ENCODE peak calls at places on chromosomes 16 and 17, in four cellular contexts. One of them, this sample, is unnamed.

GRCh38 chr17:72806011-72806410 is 286.5 kb downstream of the SLC39A11 start:
- DNase-seq in HepG2: no peak
- DNase-seq in GM12878: no peak
- DNase-seq in WTC11: no peak
- DNase-seq in this sample: no peak

GRCh38 chr17:67156269-67157199 is 88.5 kb downstream of the HELZ start:
- DNase-seq in HepG2: no peak
- DNase-seq in GM12878: no peak
- DNase-seq in WTC11: no peak
- DNase-seq in this sample: no peak

GRCh38 chr16:1960665-1961630 is 1.6 kb downstream of the NDUFB10 start:
- DNase-seq in HepG2: peak; percentile 53
- DNase-seq in GM12878: no peak
- DNase-seq in WTC11: no peak
- DNase-seq in this sample: peak; percentile 75

GRCh38 chr17:17305282-17305801 is 2.2 kb downstream of the NT5M start:
- DNase-seq in HepG2: peak; percentile 33
- DNase-seq in GM12878: peak; percentile 50
- DNase-seq in WTC11: no peak
- DNase-seq in this sample: peak; percentile 38

GRCh38 chr16:12002447-12003006 is 26.0 kb downstream of the SNX29 start:
- DNase-seq in HepG2: no peak
- DNase-seq in GM12878: no peak
- DNase-seq in WTC11: no peak
- DNase-seq in this sample: no peak

GRCh38 chr16:87132361-87133014 is 184.7 kb downstream of the C16orf95 start:
- DNase-seq in HepG2: peak; percentile 73
- DNase-seq in GM12878: no peak
- DNase-seq in WTC11: no peak
- DNase-seq in this sample: no peak

GRCh38 chr16:4696905-4697866 is 3.8 kb downstream of the NUDT16L1 start:
- DNase-seq in HepG2: no peak
- DNase-seq in GM12878: no peak
- DNase-seq in WTC11: no peak
- DNase-seq in this sample: no peak

GRCh38 chr17:36941265-36942021 is 4.2 kb downstream of the LHX1 start:
- DNase-seq in HepG2: no peak
- DNase-seq in GM12878: no peak
- DNase-seq in WTC11: peak; percentile 33
- DNase-seq in this sample: no peak

GRCh38 chr16:4309833-4310266 is 6.0 kb upstream of the GLIS2 start:
- DNase-seq in HepG2: peak; percentile 67
- DNase-seq in GM12878: no peak
- DNase-seq in WTC11: peak; percentile 92
- DNase-seq in this sample: no peak

GRCh38 chr16:765971-766819 is 5.7 kb downstream of the MSLN start:
- DNase-seq in HepG2: no peak
- DNase-seq in GM12878: no peak
- DNase-seq in WTC11: no peak
- DNase-seq in this sample: no peak

GRCh38 chr17:1109606-1110523 is 69.9 kb downstream of the ABR start:
- DNase-seq in HepG2: peak; percentile 39
- DNase-seq in GM12878: no peak
- DNase-seq in WTC11: peak; percentile 65
- DNase-seq in this sample: no peak

GRCh38 chr17:65515959-65516948 is 45.2 kb downstream of the AXIN2 start:
- DNase-seq in HepG2: peak; percentile 99
- DNase-seq in GM12878: no peak
- DNase-seq in WTC11: no peak
- DNase-seq in this sample: no peak

GRCh38 chr17:29090746-29091395 is 47.9 kb downstream of the PIPOX start:
- DNase-seq in HepG2: no peak
- DNase-seq in GM12878: no peak
- DNase-seq in WTC11: no peak
- DNase-seq in this sample: no peak

GRCh38 chr17:75173526-75173925 is 9.2 kb downstream of the SUMO2 start:
- DNase-seq in HepG2: no peak
- DNase-seq in GM12878: no peak
- DNase-seq in WTC11: no peak
- DNase-seq in this sample: no peak

GRCh38 chr16:88600539-88600896 is 30.3 kb downstream of the ZC3H18 start:
- DNase-seq in HepG2: no peak
- DNase-seq in GM12878: no peak
- DNase-seq in WTC11: no peak
- DNase-seq in this sample: no peak

GRCh38 chr16:1032607-1033006 is 39.9 kb upstream of the SSTR5 start:
- DNase-seq in HepG2: no peak
- DNase-seq in GM12878: no peak
- DNase-seq in WTC11: no peak
- DNase-seq in this sample: no peak

GRCh38 chr17:3524024-3524423 is 33.6 kb downstream of the TRPV3 start:
- DNase-seq in HepG2: no peak
- DNase-seq in GM12878: no peak
- DNase-seq in WTC11: no peak
- DNase-seq in this sample: no peak

GRCh38 chr16:75238853-75239371 is 12.5 kb downstream of the BCAR1 start:
- DNase-seq in HepG2: peak; percentile 53
- DNase-seq in GM12878: no peak
- DNase-seq in WTC11: peak; percentile 10
- DNase-seq in this sample: no peak

GRCh38 chr17:39674702-39675389 is 6.6 kb downstream of the PNMT start:
- DNase-seq in HepG2: peak; percentile 81
- DNase-seq in GM12878: no peak
- DNase-seq in WTC11: no peak
- DNase-seq in this sample: peak; percentile 87

GRCh38 chr16:87635541-87636049 is 33.3 kb downstream of the JPH3 start:
- DNase-seq in HepG2: peak; percentile 47
- DNase-seq in GM12878: no peak
- DNase-seq in WTC11: peak; percentile 68
- DNase-seq in this sample: peak; percentile 63

GRCh38 chr16:84979516-84979915 is 31.8 kb downstream of the ZDHHC7 start:
- DNase-seq in HepG2: no peak
- DNase-seq in GM12878: no peak
- DNase-seq in WTC11: no peak
- DNase-seq in this sample: no peak

GRCh38 chr17:75836605-75837004 is 7.6 kb downstream of the UNC13D start:
- DNase-seq in HepG2: no peak
- DNase-seq in GM12878: no peak
- DNase-seq in WTC11: no peak
- DNase-seq in this sample: no peak

GRCh38 chr17:11241611-11242226 is 706 bp downstream of the SHISA6 start:
- DNase-seq in HepG2: no peak
- DNase-seq in GM12878: no peak
- DNase-seq in WTC11: no peak
- DNase-seq in this sample: no peak

GRCh38 chr17:4768281-4768680 is 3.4 kb upstream of the TM4SF5 start:
- DNase-seq in HepG2: no peak
- DNase-seq in GM12878: no peak
- DNase-seq in WTC11: no peak
- DNase-seq in this sample: no peak

GRCh38 chr17:82944990-82945389 is 105.2 kb upstream of the ZNF750 start:
- DNase-seq in HepG2: no peak
- DNase-seq in GM12878: no peak
- DNase-seq in WTC11: no peak
- DNase-seq in this sample: no peak

GRCh38 chr16:69567031-69567680 is 1.4 kb downstream of the NFAT5 start:
- DNase-seq in HepG2: peak; percentile 55
- DNase-seq in GM12878: no peak
- DNase-seq in WTC11: no peak
- DNase-seq in this sample: peak; percentile 27

GRCh38 chr16:82583415-82583814 is 43.4 kb upstream of the CDH13 start:
- DNase-seq in HepG2: no peak
- DNase-seq in GM12878: no peak
- DNase-seq in WTC11: no peak
- DNase-seq in this sample: no peak

DNA sequence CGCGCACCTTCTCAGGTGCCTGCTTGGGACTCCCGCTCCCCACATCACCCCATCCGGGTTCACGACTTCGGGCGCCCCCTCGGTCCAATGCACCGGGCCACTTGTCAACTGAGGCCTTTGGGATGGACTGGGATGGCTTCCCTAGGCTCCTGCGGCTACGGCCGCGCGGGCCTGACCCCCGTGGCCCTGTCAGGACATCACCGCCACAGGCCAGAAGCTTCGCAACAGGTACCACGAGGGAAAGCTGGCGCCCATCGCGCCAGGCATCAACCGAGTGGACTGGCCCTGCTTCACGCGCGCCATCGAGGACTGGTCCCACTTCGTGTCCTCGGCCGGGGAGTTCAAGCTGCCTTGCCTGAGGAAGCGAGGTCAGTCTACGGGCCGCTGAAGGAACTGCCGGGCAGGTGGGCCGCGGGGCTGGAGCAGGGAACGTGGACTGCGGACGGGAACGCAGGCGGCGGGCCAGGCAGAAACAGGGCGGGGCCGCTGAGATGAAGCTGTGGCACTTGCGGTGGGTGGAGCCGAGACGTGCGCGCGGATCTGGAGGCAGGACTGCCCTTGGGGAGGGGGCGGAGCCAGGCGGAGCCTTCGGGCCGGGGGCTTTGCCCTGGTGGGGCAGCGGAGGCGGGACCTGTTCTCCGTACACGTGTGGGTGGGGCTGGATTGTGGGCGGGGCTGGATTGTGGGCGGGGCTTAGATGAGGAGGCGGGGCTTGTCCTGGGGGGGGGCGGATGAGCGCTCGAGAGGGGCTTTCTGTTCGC is 13.7 kb upstream of the CNGB1 start:
- DNase-seq in HepG2: peak; percentile 57
- DNase-seq in GM12878: no peak
- DNase-seq in WTC11: peak; percentile 99
- DNase-seq in this sample: peak; percentile 98
- TF ChIP-seq NR2C2 in HepG2: no peak
- TF ChIP-seq NR2C2 in GM12878: no peak
- TF ChIP-seq NR2C2 in WTC11: no peak
- TF ChIP-seq NR2C2 in this sample: no peak

GRCh38 chr17:18319604-18320256 is 4.6 kb downstream of the SMCR8 start:
- DNase-seq in HepG2: peak; percentile 37
- DNase-seq in GM12878: no peak
- DNase-seq in WTC11: peak; percentile 56
- DNase-seq in this sample: no peak
- TF ChIP-seq NR2C2 in HepG2: no peak
- TF ChIP-seq NR2C2 in GM12878: no peak
- TF ChIP-seq NR2C2 in WTC11: no peak
- TF ChIP-seq NR2C2 in this sample: no peak

GRCh38 chr16:46745594-46745993 is 2.5 kb downstream of the MYLK3 start:
- DNase-seq in HepG2: no peak
- DNase-seq in GM12878: no peak
- DNase-seq in WTC11: no peak
- DNase-seq in this sample: no peak

GRCh38 chr16:46746821-46747776 is 1.0 kb downstream of the MYLK3 start:
- DNase-seq in HepG2: peak; percentile 74
- DNase-seq in GM12878: no peak
- DNase-seq in WTC11: no peak
- DNase-seq in this sample: no peak

GRCh38 chr16:46747777-46748651 is at the start of gene MYLK3:
- DNase-seq in HepG2: peak; percentile 80
- DNase-seq in GM12878: no peak
- DNase-seq in WTC11: peak; percentile 41
- DNase-seq in this sample: peak; percentile 33

GRCh38 chr16:46751381-46751780 is 3.2 kb upstream of the MYLK3 start:
- DNase-seq in HepG2: no peak
- DNase-seq in GM12878: no peak
- DNase-seq in WTC11: no peak
- DNase-seq in this sample: no peak

DNA sequence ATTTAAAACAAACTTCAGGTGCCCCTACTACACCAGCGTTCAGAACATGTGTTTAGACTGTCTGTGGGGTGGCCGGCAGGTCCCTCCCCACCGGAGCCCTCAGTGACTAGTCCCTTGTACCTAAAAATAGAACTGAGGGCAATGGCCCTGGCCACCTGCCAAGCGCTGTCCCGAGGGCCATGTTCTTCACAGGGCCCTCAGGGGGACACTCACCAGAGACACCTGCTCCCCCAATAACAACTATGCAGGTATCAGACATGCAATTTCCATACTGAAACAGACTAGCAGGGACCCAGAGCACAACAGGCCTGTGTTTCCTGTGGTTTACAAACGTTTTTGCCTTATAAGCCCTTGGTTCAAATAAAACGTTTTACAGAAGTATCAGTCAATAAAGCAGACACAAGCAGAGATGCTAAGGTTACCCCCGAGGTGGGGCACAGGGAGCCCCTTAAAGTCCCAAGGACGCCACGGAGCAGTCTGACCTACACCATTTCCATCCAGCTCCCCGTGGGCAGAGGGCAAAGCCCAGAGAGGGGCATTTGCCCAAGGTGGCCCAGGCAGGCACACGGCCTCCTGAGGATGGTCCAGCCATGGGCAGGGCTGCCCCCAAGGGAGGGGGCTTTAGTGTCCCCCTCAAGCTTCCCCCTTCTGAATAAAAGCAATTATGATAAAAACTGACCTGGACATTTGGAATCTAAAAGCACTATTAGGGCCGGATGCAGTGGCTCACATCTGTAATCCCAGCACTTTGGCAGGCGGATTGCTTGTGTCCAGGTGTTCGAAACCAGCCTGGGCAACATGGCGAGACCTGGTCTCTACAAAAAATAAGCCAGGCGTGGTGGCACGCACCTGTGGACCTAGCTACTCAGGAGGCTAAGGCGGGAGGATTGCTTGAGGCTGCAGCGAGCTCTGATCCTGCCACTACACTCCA is 896 bp upstream of the MYLK3 start:
- DNase-seq in HepG2: no peak
- DNase-seq in GM12878: peak; percentile 24
- DNase-seq in WTC11: no peak
- DNase-seq in this sample: no peak
- TF ChIP-seq NR2C2 in HepG2: no peak
- TF ChIP-seq NR2C2 in GM12878: no peak
- TF ChIP-seq NR2C2 in WTC11: no peak
- TF ChIP-seq NR2C2 in this sample: no peak

GRCh38 chr17:6508519-6509294 is 47.6 kb downstream of the PITPNM3 start:
- DNase-seq in HepG2: no peak
- DNase-seq in GM12878: no peak
- DNase-seq in WTC11: no peak
- DNase-seq in this sample: no peak

GRCh38 chr17:6509921-6510320 is 46.4 kb downstream of the PITPNM3 start:
- DNase-seq in HepG2: no peak
- DNase-seq in GM12878: no peak
- DNase-seq in WTC11: no peak
- DNase-seq in this sample: no peak

GRCh38 chr17:6510321-6511023 is 45.9 kb downstream of the PITPNM3 start:
- DNase-seq in HepG2: no peak
- DNase-seq in GM12878: no peak
- DNase-seq in WTC11: no peak
- DNase-seq in this sample: no peak

GRCh38 chr17:6508026-6508425 is 48.3 kb downstream of the PITPNM3 start:
- DNase-seq in HepG2: no peak
- DNase-seq in GM12878: no peak
- DNase-seq in WTC11: no peak
- DNase-seq in this sample: no peak

DNA sequence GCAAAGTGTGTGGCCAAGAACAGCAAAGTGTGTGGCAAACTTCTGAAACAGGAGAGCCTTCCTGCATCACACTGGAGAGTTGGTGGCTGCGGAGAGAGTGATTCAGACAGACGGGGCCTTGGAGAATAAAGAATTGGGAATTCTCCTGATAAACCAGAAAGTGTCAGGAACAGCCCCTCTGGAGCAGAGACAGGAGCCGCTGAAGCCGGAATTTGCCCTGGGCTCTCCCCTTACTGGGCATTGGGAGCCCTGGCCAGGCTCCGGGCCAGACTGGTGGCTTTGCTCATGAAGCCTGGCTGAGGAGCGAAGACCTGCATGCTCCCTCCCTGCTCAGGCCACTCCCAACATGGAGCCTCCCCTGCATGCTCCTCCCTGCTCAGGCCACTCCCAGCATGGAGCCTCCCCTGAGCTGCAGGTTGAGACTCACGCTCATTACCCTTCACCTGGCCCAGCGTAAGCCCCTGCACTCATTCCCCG is 47.0 kb downstream of the PITPNM3 start:
- DNase-seq in HepG2: no peak
- DNase-seq in GM12878: no peak
- DNase-seq in WTC11: no peak
- DNase-seq in this sample: peak; percentile 41
- TF ChIP-seq NR2C2 in HepG2: no peak
- TF ChIP-seq NR2C2 in GM12878: no peak
- TF ChIP-seq NR2C2 in WTC11: no peak
- TF ChIP-seq NR2C2 in this sample: no peak

This sample was measured in K562.